ENCODE peak calls at places on chromosomes 7 and 10, in six cellular contexts. H is CD8-positive, alpha-beta T cell; B is BE2C; N is heart right ventricle; Y is AG08395; D is fibroblast of the conjunctiva. E is an unnamed sample.
A peak's percentile ranks its signal among the peaks of the same experiment; 100 is the strongest.

GRCh38 chr10:94963901-94964300 is 25.4 kb downstream of the CYP2C9 start:
- DNase-seq in H (no peak), N (no peak), Y (no peak), D (peak; percentile 2), B (no peak), E (peak; percentile 0)

GRCh38 chr10:50585921-50586739 is 37.6 kb downstream of the SGMS1 start:
- DNase-seq in Y (peak; percentile 54), H (no peak), N (no peak), D (peak; percentile 51), B (no peak), E (no peak)

GRCh38 chr10:102799691-102800435 is 37.4 kb downstream of the CYP17A1 start:
- DNase-seq in B (no peak), D (no peak), Y (no peak), H (no peak), N (no peak), E (no peak)

GRCh38 chr10:80405636-80406035 is 2.7 kb upstream of the PRXL2A start:
- DNase-seq in Y (no peak), B (no peak), N (no peak), H (no peak), D (no peak), E (no peak)

GRCh38 chr7:916291-916941 is 38.1 kb downstream of the ADAP1 start:
- DNase-seq in H (peak; percentile 1), D (no peak), B (peak; percentile 75), Y (no peak), N (peak; percentile 28), E (no peak)

GRCh38 chr10:32957341-32958084 is 517 bp downstream of the ITGB1 start:
- DNase-seq in H (peak; percentile 29), D (no peak), N (peak; percentile 66), B (peak; percentile 52), Y (peak; percentile 24), E (no peak)

GRCh38 chr10:49187044-49187484 is 1.1 kb downstream of the TMEM273 start:
- DNase-seq in H (no peak), D (no peak), N (peak; percentile 39), Y (no peak), B (no peak), E (no peak)

GRCh38 chr7:112162161-112163020 is 43.8 kb downstream of the DOCK4 start:
- DNase-seq in N (peak; percentile 37), D (peak; percentile 68), Y (no peak), B (peak; percentile 80), H (no peak), E (no peak)

GRCh38 chr7:77791336-77791735 is 6.9 kb downstream of the TMEM60 start:
- DNase-seq in B (no peak), Y (no peak), H (no peak), N (no peak), D (no peak), E (no peak)

GRCh38 chr10:80205478-80206276 is at the start of gene ANXA11:
- DNase-seq in H (peak; percentile 87), B (peak; percentile 81), Y (peak; percentile 85), D (peak; percentile 31), N (peak; percentile 88), E (no peak)

GRCh38 chr7:136870799-136871487 is 2.5 kb downstream of the CHRM2 start:
- DNase-seq in B (peak; percentile 44), Y (peak; percentile 17), D (no peak), H (no peak), N (peak; percentile 42), E (no peak)

GRCh38 chr7:77351539-77352004 is 64.6 kb downstream of the GSAP start:
- DNase-seq in B (no peak), Y (no peak), N (no peak), H (peak; percentile 70), D (no peak), E (no peak)

GRCh38 chr10:91879514-91880170 is 29.6 kb downstream of the FGFBP3 start:
- DNase-seq in B (no peak), H (no peak), D (no peak), N (no peak), Y (no peak), E (no peak)

GRCh38 chr7:44411306-44411705 is 79.2 kb downstream of the NUDCD3 start:
- DNase-seq in N (no peak), B (no peak), Y (no peak), H (no peak), D (no peak), E (peak; percentile 30)

GRCh38 chr7:147419001-147419400 is 1171.6 kb upstream of the C7orf33 start:
- DNase-seq in D (no peak), B (no peak), Y (no peak), N (no peak), H (no peak), E (no peak)

GRCh38 chr10:19654576-19654975 is 161.7 kb upstream of the PLXDC2 start:
- DNase-seq in H (no peak), Y (peak; percentile 33), D (no peak), N (no peak), B (no peak), E (no peak)

E was measured in GM04503.